ENCODE peak calls at places on chromosomes 5 and 9, in six cellular contexts. J is GM04503; K is stimulated activated CD4-positive, alpha-beta T cell treated with anti-CD3 and anti-CD28 coated beads, Interleukin-1b, Interleukin-23, amount 100 ng/mL, for 4 hours; H is T-helper 2 cell; X is RPMI7951; I is Caco-2. D is an unnamed sample.

GRCh38 chr9:84799231-84799630 is 129.7 kb downstream of the NTRK2 start:
- DNase-seq in J (no peak), K (no peak), H (no peak), X (no peak), I (no peak), D (no peak)

GRCh38 chr5:133114933-133115310 is 63.1 kb downstream of the HSPA4 start:
- DNase-seq in J (no peak), K (no peak), H (no peak), X (no peak), I (no peak), D (no peak)

GRCh38 chr9:115036691-115037090 is 81.3 kb downstream of the TNC start:
- DNase-seq in J (no peak), K (no peak), H (no peak), X (no peak), I (no peak), D (no peak)

GRCh38 chr9:93951655-93952118 is 3.5 kb downstream of the BARX1 start:
- DNase-seq in J (no peak), K (no peak), H (no peak), X (no peak), I (no peak), D (no peak)

GRCh38 chr9:69637801-69638200 is 34.4 kb downstream of the APBA1 start:
- DNase-seq in J (peak), K (no peak), H (no peak), X (peak), I (no peak), D (no peak)

GRCh38 chr9:98157372-98157771 is 35.1 kb downstream of the CORO2A start:
- DNase-seq in J (no peak), K (no peak), H (no peak), X (no peak), I (no peak), D (no peak)

GRCh38 chr5:166251786-166252185 is 2039.7 kb upstream of the WWC1 start:
- DNase-seq in J (no peak), K (no peak), H (no peak), X (no peak), I (no peak), D (no peak)

GRCh38 chr5:126912607-126913006 is 117.8 kb downstream of the MARCHF3 start:
- DNase-seq in J (peak), K (no peak), H (no peak), X (peak), I (no peak), D (no peak)

GRCh38 chr9:89564257-89564878 is 40.4 kb upstream of the GADD45G start:
- DNase-seq in J (no peak), K (no peak), H (no peak), X (peak), I (peak), D (no peak)

GRCh38 chr9:33117306-33117705 is 40.8 kb upstream of the SMU1 start:
- DNase-seq in J (peak), K (no peak), H (no peak), X (peak), I (no peak), D (no peak)

GRCh38 chr9:125411171-125411756 is 149.6 kb downstream of the GAPVD1 start:
- DNase-seq in J (no peak), K (no peak), H (no peak), X (no peak), I (no peak), D (no peak)

GRCh38 chr5:167716376-167716775 is 575.1 kb upstream of the WWC1 start:
- DNase-seq in J (peak), K (no peak), H (no peak), X (no peak), I (no peak), D (no peak)

GRCh38 chr9:86990276-86990675 is 43.0 kb upstream of the GAS1 start:
- DNase-seq in J (no peak), K (no peak), H (no peak), X (no peak), I (no peak), D (no peak)

GRCh38 chr5:36944607-36945225 is 68.1 kb downstream of the NIPBL start:
- DNase-seq in J (no peak), K (no peak), H (no peak), X (peak), I (no peak), D (no peak)

GRCh38 chr9:116149844-116150243 is 3.7 kb upstream of the PAPPA start:
- DNase-seq in J (no peak), K (no peak), H (no peak), X (no peak), I (peak), D (peak)

GRCh38 chr9:127437497-127438264 is 13.5 kb downstream of the ZNF79 start:
- DNase-seq in J (no peak), K (no peak), H (no peak), X (no peak), I (no peak), D (no peak)

GRCh38 chr5:109786177-109786576 is 96.5 kb downstream of the MAN2A1 start:
- DNase-seq in J (no peak), K (no peak), H (no peak), X (no peak), I (no peak), D (no peak)

GRCh38 chr9:104608336-104608735 is 2.9 kb upstream of the OR13C2 start:
- DNase-seq in J (no peak), K (no peak), H (no peak), X (no peak), I (no peak), D (no peak)

GRCh38 chr5:160387445-160387844 is 12.4 kb downstream of the FAM200C start:
- DNase-seq in J (no peak), K (no peak), H (no peak), X (no peak), I (no peak), D (no peak)

GRCh38 chr9:130282000-130282700 is 16.6 kb downstream of the HMCN2 start:
- DNase-seq in J (no peak), K (no peak), H (no peak), X (no peak), I (no peak), D (no peak)

GRCh38 chr5:22852807-22853670 is at the start of gene CDH12:
- DNase-seq in J (no peak), K (no peak), H (no peak), X (no peak), I (no peak), D (peak)

GRCh38 chr5:111227226-111227782 is 3.1 kb downstream of the CAMK4 start:
- DNase-seq in J (no peak), K (no peak), H (no peak), X (peak), I (no peak), D (no peak)

GRCh38 chr9:111959960-111960359 is 63.3 kb downstream of the UGCG start:
- DNase-seq in J (no peak), K (no peak), H (no peak), X (peak), I (no peak), D (no peak)

GRCh38 chr9:131302244-131303075 is 12.9 kb downstream of the PLPP7 start:
- DNase-seq in J (no peak), K (no peak), H (no peak), X (no peak), I (no peak), D (no peak)

GRCh38 chr5:6818594-6819512 is 105.6 kb downstream of the TENT4A start:
- DNase-seq in J (no peak), K (no peak), H (no peak), X (peak), I (no peak), D (no peak)

GRCh38 chr9:18688581-18688980 is 214.6 kb downstream of the ADAMTSL1 start:
- DNase-seq in J (no peak), K (no peak), H (no peak), X (no peak), I (no peak), D (no peak)

GRCh38 chr9:110260911-110261310 is 4.6 kb upstream of the TXN start:
- DNase-seq in J (no peak), K (no peak), H (no peak), X (peak), I (no peak), D (no peak)

GRCh38 chr5:113552137-113552536 is 38.6 kb downstream of the YTHDC2 start:
- DNase-seq in J (no peak), K (no peak), H (no peak), X (no peak), I (no peak), D (no peak)

GRCh38 chr5:40381676-40382363 is 297.9 kb upstream of the PTGER4 start:
- DNase-seq in J (no peak), K (no peak), H (no peak), X (peak), I (no peak), D (no peak)

GRCh38 chr5:78886650-78887230 is 98.4 kb downstream of the ARSB start:
- DNase-seq in J (no peak), K (no peak), H (no peak), X (no peak), I (no peak), D (no peak)

GRCh38 chr9:27165670-27166069 is 56.6 kb downstream of the TEK start:
- DNase-seq in J (no peak), K (no peak), H (no peak), X (no peak), I (peak), D (no peak)

GRCh38 chr5:137156175-137156574 is 343.0 kb downstream of the SPOCK1 start:
- DNase-seq in J (no peak), K (no peak), H (no peak), X (peak), I (no peak), D (peak)

GRCh38 chr9:21559402-21560280 is 77.5 kb upstream of the IFNE start:
- DNase-seq in J (no peak), K (peak), H (peak), X (peak), I (peak), D (peak)